ENCODE peak calls at places on chromosomes 2 and 18, in four cellular contexts. H is HCT116, M is H1, D is GM12878. O is an unnamed sample.

GRCh38 chr2:45123521-45124191 is 114.4 kb upstream of the SIX2 start:
- DNase-seq in M (no peak), H (no peak), D (no peak), O (no peak)

GRCh38 chr18:74498712-74499629 is 2.8 kb downstream of the CNDP2 start:
- DNase-seq in M (no peak), H (no peak), D (peak; percentile 56), O (peak; percentile 46)

GRCh38 chr2:25817630-25818029 is 60.7 kb downstream of the ASXL2 start:
- DNase-seq in H (no peak), D (peak; percentile 38), M (no peak), O (no peak)

GRCh38 chr18:34709631-34710429 is at the start of gene DTNA:
- DNase-seq in D (no peak), M (no peak), H (no peak), O (no peak)

GRCh38 chr18:35571138-35571537 is 10.4 kb upstream of the GALNT1 start:
- DNase-seq in D (no peak), H (no peak), M (no peak), O (no peak)

GRCh38 chr2:142144547-142144946 is 13.7 kb upstream of the LRP1B start:
- DNase-seq in M (no peak), H (no peak), D (no peak), O (no peak)

GRCh38 chr2:196535742-196536141 is 103.8 kb upstream of the CCDC150 start:
- DNase-seq in H (no peak), D (no peak), M (no peak), O (no peak)

GRCh38 chr18:35267161-35267651 is 22.8 kb downstream of the ZSCAN30 start:
- DNase-seq in H (no peak), D (no peak), M (no peak), O (no peak)

GRCh38 chr2:108621087-108621559 is 86.9 kb downstream of the LIMS1 start:
- DNase-seq in M (peak; percentile 58), H (peak; percentile 19), D (no peak), O (no peak)

GRCh38 chr18:9653390-9653789 is 39.0 kb upstream of the PPP4R1 start:
- DNase-seq in M (no peak), H (no peak), D (no peak), O (peak; percentile 71)

GRCh38 chr2:63576546-63576945 is 11.7 kb downstream of the WDPCP start:
- DNase-seq in M (no peak), H (no peak), D (no peak), O (no peak)

GRCh38 chr2:233029321-233029720 is 3.2 kb upstream of the NEU2 start:
- DNase-seq in M (no peak), H (no peak), D (no peak), O (no peak)

GRCh38 chr2:188394931-188395330 is 103.3 kb downstream of the GULP1 start:
- DNase-seq in M (no peak), D (no peak), H (no peak), O (no peak)

GRCh38 chr18:51430538-51430937 is 233.1 kb upstream of the MEX3C start:
- DNase-seq in D (no peak), M (no peak), H (no peak), O (no peak)

GRCh38 chr18:36023336-36023735 is 44.0 kb downstream of the RPRD1A start:
- DNase-seq in D (no peak), H (no peak), M (no peak), O (no peak)

GRCh38 chr2:229943770-229944449 is 21.6 kb downstream of the FBXO36 start:
- DNase-seq in H (no peak), D (no peak), M (no peak), O (no peak)

GRCh38 chr18:23712445-23712844 is 23.2 kb downstream of the LAMA3 start:
- DNase-seq in H (no peak), D (no peak), M (no peak), O (no peak)

GRCh38 chr2:167697961-167698360 is 549.4 kb downstream of the STK39 start:
- DNase-seq in D (no peak), M (no peak), H (no peak), O (no peak)

GRCh38 chr2:46098606-46099005 is 198.6 kb upstream of the EPAS1 start:
- DNase-seq in M (no peak), D (no peak), H (no peak), O (no peak)

GRCh38 chr2:12897181-12897580 is 180.4 kb downstream of the TRIB2 start:
- DNase-seq in H (no peak), D (no peak), M (no peak), O (no peak)

GRCh38 chr2:165587335-165587938 is 117.9 kb downstream of the CSRNP3 start:
- DNase-seq in M (no peak), D (peak; percentile 32), H (no peak), O (no peak)

GRCh38 chr2:83696838-83697237 is 762.2 kb downstream of the SUCLG1 start:
- DNase-seq in D (no peak), M (no peak), H (no peak), O (no peak)

GRCh38 chr2:66334237-66335054 is 100.5 kb upstream of the MEIS1 start:
- DNase-seq in M (no peak), D (no peak), H (no peak), O (peak; percentile 5)

GRCh38 chr2:144489315-144489920 is 30.5 kb downstream of the ZEB2 start:
- DNase-seq in H (no peak), D (no peak), M (no peak), O (no peak)

GRCh38 chr2:16203069-16203468 is 262.7 kb downstream of the MYCN start:
- DNase-seq in H (no peak), D (no peak), M (no peak), O (no peak)

GRCh38 chr2:39158351-39158750 is 37.5 kb upstream of the SOS1 start:
- DNase-seq in D (no peak), M (no peak), H (no peak), O (no peak)

GRCh38 chr18:406677-407076 is 93.8 kb downstream of the COLEC12 start:
- DNase-seq in M (no peak), H (no peak), D (no peak), O (no peak)

GRCh38 chr18:410103-410502 is 90.4 kb downstream of the COLEC12 start:
- DNase-seq in M (no peak), D (no peak), H (no peak), O (no peak)

GRCh38 chr18:407825-408224 is 92.7 kb downstream of the COLEC12 start:
- DNase-seq in D (no peak), M (no peak), H (no peak), O (no peak)

GRCh38 chr18:407168-407567 is 93.3 kb downstream of the COLEC12 start:
- DNase-seq in D (no peak), H (no peak), M (no peak), O (no peak)

GRCh38 chr18:408367-408766 is 92.1 kb downstream of the COLEC12 start:
- DNase-seq in D (no peak), H (no peak), M (no peak), O (no peak)
- TF ChIP-seq JUND in D (no peak), H (no peak), M (no peak), O (no peak)

DNA sequence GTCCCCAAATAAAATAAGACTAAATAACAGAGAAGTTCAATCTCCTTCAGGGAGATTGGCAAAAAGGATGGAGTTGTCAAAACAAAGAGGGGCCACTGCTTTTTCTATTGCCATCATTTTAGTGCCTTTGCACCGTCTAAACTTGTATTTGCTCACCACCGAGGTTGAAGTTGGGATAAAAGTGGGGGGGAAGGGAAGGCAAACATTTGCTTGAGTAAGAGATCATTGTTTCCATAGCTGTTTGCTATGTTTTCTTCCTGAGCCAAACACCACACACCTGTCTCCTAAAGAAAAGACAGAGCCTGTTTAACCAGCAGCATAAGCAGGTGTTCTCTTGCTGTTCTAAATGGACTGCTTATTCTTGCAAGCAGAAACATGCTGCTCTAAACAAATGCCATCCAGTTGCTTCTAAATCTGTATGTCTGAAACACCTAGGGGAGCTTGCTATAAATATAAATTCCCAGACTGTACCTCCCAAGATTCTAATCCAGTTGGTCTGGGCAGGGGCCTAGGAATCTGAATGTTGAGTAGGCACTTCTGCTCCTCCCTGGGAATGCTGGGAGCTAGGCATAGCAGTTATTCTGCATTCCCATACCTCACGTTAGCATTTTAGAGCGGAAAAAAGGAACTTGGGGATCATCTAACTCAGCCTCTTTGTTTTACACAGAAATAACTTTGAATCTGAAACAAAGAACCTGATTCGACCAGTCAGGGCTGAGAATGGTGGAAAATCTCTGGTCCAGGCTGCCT is 179.4 kb upstream of the ARL4C start:
- DNase-seq in D (no peak), H (no peak), M (no peak), O (peak; percentile 86)
- TF ChIP-seq JUND in D (no peak), H (no peak), M (no peak), O (no peak)

DNA sequence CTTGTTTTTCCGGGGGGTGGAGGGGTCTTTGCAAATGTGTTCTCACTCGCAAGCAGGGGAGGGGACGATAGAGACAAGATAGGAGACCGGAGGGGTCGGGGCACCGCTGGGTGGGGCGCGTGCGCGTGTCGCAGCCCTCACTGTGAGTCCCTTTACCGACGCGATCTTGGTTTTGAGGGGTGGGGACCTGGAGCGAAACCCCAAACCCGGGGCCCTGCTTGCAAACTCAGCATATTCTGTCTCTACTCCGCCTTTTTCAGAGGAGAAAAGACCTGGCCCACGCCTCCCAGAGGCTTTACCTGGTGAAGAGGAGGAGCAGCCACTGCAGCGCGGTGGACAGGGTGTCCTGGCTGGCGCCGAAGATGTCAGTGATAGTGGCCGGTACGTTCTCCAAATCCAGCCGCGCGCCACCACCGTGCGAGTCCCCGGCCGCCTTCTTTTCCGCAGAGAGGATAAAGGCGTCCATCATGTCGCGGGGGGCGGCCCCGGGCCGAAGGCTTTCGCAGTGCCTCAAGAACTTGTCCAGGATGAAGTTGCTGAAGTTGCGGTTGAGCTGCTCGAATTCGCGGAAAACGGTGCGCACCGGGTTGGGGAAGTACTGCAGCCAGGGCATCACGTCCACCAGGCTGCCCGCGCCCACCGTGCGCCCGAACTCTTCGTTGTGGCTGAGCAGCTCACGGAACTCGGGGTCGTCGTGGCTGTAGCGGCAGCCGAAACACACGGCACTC is 1.7 kb downstream of the CYP1B1 start:
- DNase-seq in M (peak; percentile 71), D (no peak), H (no peak), O (peak; percentile 60)
- TF ChIP-seq JUND in M (no peak), D (no peak), H (no peak), O (no peak)

GRCh38 chr2:235053649-235054048 is 101.8 kb downstream of the SH3BP4 start:
- DNase-seq in M (no peak), D (no peak), H (no peak), O (no peak)
- TF ChIP-seq JUND in M (no peak), D (no peak), H (no peak), O (no peak)

DNA sequence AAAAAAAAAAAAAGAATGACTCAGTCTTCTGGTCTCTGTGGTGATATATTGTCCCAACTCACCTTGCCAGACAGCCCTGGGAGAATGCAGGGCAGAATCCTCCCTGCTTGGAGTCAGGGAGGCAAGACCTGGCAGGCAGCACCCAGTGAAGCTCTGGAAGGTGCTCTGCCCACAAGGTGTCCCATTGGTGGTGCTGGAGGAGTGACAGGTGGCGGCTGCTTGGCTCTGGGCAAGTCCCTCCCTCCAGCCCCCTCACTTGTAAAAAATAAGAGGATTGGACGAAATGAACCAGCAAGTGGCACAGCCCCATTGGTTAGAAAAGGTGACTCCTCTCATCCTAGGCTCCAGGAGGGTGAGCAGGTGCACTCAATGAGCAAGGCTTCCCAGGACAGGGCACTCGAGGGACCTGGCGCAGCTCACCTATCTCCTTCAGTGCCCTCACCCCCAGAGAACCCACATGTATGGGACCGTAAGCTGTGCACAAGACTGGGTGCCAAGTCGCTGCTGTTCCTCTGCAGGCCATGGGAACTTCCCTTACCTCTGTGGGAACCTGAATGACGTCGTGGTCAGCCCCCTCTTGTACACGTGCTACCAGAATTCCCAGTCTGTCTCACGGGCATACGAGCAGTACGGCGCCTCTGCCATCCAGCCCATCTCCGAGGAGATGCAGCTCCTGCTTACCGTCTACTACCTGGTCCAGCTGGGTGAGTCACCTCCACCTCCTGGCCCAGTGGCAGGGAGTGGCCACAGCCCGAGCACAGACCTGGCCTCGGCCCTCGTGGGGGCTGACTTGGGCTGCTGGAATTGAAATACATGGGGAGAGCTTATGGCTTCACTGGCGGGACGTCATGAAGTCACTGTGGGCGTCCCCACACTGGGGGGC is 54.6 kb downstream of the GREB1 start:
- DNase-seq in H (no peak), M (no peak), D (no peak), O (no peak)
- TF ChIP-seq JUND in H (no peak), M (no peak), D (no peak), O (no peak)